ENCODE peak calls at places on chromosomes 2 and 18, in five cellular contexts. F is SK-N-SH, A is suprapubic skin, K is vagina, Y is stomach. B is an unnamed sample.

GRCh38 chr2:160379399-160379798 is 114.2 kb downstream of the RBMS1 start:
- DNase-seq in K (no peak), Y (no peak), A (no peak), F (no peak), B (no peak)

GRCh38 chr2:136116813-136117390 is 1.0 kb downstream of the CXCR4 start:
- DNase-seq in A (no peak), F (peak; percentile 61), Y (peak; percentile 42), K (no peak), B (no peak)

GRCh38 chr18:6414118-6414722 is 491 bp downstream of the L3MBTL4 start:
- DNase-seq in K (no peak), F (peak; percentile 85), A (peak; percentile 84), Y (peak; percentile 84), B (peak; percentile 68)

GRCh38 chr2:151030663-151031230 is 230.9 kb downstream of the RBM43 start:
- DNase-seq in K (no peak), F (no peak), A (no peak), Y (no peak), B (no peak)

GRCh38 chr2:202335791-202336467 is 40.2 kb upstream of the BMPR2 start:
- DNase-seq in Y (no peak), F (no peak), K (no peak), A (no peak), B (no peak)

GRCh38 chr18:13217971-13218375 is 587 bp upstream of the LDLRAD4 start:
- DNase-seq in Y (no peak), K (peak; percentile 84), A (no peak), F (no peak), B (no peak)

GRCh38 chr2:235594041-235594440 is 100.2 kb downstream of the AGAP1 start:
- DNase-seq in F (peak; percentile 61), A (no peak), K (no peak), Y (no peak), B (peak; percentile 46)

GRCh38 chr2:145769053-145769716 is 1249.3 kb upstream of the ZEB2 start:
- DNase-seq in K (no peak), Y (no peak), F (no peak), A (no peak), B (no peak)

GRCh38 chr2:144670080-144670479 is 150.2 kb upstream of the ZEB2 start:
- DNase-seq in F (no peak), A (no peak), Y (no peak), K (no peak), B (no peak)

GRCh38 chr18:80067897-80068296 is 33.7 kb downstream of the RBFA start:
- DNase-seq in K (no peak), F (no peak), Y (no peak), A (no peak), B (no peak)

GRCh38 chr18:36338420-36338933 is 41.0 kb downstream of the FHOD3 start:
- DNase-seq in A (no peak), Y (no peak), F (peak; percentile 39), K (no peak), B (no peak)

GRCh38 chr2:223528036-223528435 is 74.1 kb downstream of the SCG2 start:
- DNase-seq in K (no peak), A (no peak), F (no peak), Y (no peak), B (no peak)

GRCh38 chr18:1017679-1018078 is 113.0 kb downstream of the ADCYAP1 start:
- DNase-seq in K (no peak), F (no peak), A (no peak), Y (no peak), B (no peak)

GRCh38 chr2:50042794-50043193 is 888.5 kb upstream of the FSHR start:
- DNase-seq in A (no peak), Y (no peak), K (no peak), F (no peak), B (no peak)

GRCh38 chr2:10432315-10433181 is 15.6 kb downstream of the ODC1 start:
- DNase-seq in F (peak; percentile 55), A (no peak), Y (peak; percentile 64), K (no peak), B (no peak)

GRCh38 chr2:26344581-26345283 is 1.2 kb upstream of the SELENOI start:
- DNase-seq in F (no peak), K (no peak), A (no peak), Y (no peak), B (peak; percentile 11)

GRCh38 chr2:239533917-239534316 is 133.1 kb upstream of the HDAC4 start:
- DNase-seq in A (no peak), F (no peak), K (no peak), Y (no peak), B (no peak)

GRCh38 chr18:13797157-13797611 is 26.8 kb upstream of the MC5R start:
- DNase-seq in F (no peak), Y (no peak), A (no peak), K (no peak), B (no peak)

GRCh38 chr2:99140860-99141109 is 722 bp upstream of the C2orf15 start:
- DNase-seq in F (no peak), Y (no peak), K (no peak), A (no peak), B (no peak)

GRCh38 chr2:48572797-48573196 is 42.8 kb downstream of the STON1 start:
- DNase-seq in A (no peak), K (peak; percentile 81), Y (no peak), F (peak; percentile 50), B (no peak)

GRCh38 chr2:40213071-40213470 is 238.8 kb downstream of the SLC8A1 start:
- DNase-seq in K (no peak), A (no peak), F (no peak), Y (no peak), B (no peak)

GRCh38 chr18:59505311-59505710 is 146.2 kb upstream of the LMAN1 start:
- DNase-seq in F (no peak), K (no peak), Y (no peak), A (no peak), B (no peak)

GRCh38 chr2:191869781-191870180 is 22.9 kb upstream of the CAVIN2 start:
- DNase-seq in F (no peak), Y (no peak), K (no peak), A (no peak), B (no peak)

GRCh38 chr18:5746844-5747243 is 148.5 kb downstream of the TMEM200C start:
- DNase-seq in F (no peak), Y (no peak), K (no peak), A (no peak), B (no peak)

GRCh38 chr18:68763082-68763481 is 34.8 kb upstream of the CCDC102B start:
- DNase-seq in K (no peak), A (no peak), F (no peak), Y (no peak), B (no peak)

GRCh38 chr2:171272039-171272438 is 111.3 kb upstream of the TLK1 start:
- DNase-seq in K (no peak), F (no peak), A (no peak), Y (peak; percentile 43), B (peak; percentile 77)

GRCh38 chr2:85695691-85696668 is 1.8 kb downstream of the GNLY start:
- DNase-seq in K (no peak), Y (no peak), A (no peak), F (no peak), B (no peak)

GRCh38 chr2:236618370-236618769 is 48.7 kb downstream of the ACKR3 start:
- DNase-seq in F (no peak), K (no peak), A (no peak), Y (no peak), B (no peak)

GRCh38 chr2:67286981-67287759 is 110.0 kb upstream of the ETAA1 start:
- DNase-seq in Y (no peak), A (no peak), K (no peak), F (no peak), B (no peak)

DNA sequence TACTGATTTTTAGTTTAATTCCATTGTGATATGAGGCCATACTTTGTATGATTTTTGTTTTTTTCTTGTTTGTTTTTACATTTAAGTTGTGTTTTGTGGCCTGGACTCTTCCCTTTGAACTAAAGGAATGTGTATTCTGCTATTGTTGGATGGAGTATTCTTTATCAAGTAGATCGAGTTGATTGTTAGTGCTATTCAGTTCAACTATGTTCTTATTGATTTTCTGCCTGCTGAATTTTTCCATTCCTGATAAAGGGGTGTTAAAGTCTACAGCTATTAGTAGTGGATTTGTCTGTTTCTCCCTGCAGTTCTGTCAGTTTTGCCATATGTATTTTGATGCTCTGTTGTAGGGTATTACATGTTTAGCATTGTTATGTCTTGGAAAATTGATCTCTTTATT is 14.5 kb downstream of the RNF144A start:
- DNase-seq in A (no peak), F (no peak), K (no peak), Y (no peak), B (no peak)
- H3K4me1 ChIP-seq in A (peaks cover 3% of the 10 kb centered on the region), F (peaks cover 35% of the 10 kb centered on the region), K (peaks cover 21% of the 10 kb centered on the region), Y (peaks cover 20% of the 10 kb centered on the region), B (peaks cover 4% of the 10 kb centered on the region)

GRCh38 chr2:28737655-28738054 is 14.0 kb upstream of the PPP1CB start:
- DNase-seq in Y (no peak), F (no peak), A (no peak), K (no peak), B (no peak)
- TF ChIP-seq POLR2AphosphoS5 in Y (no peak), F (no peak), A (no peak), K (no peak), B (no peak)

GRCh38 chr18:2897448-2898052 is 50.7 kb downstream of the EMILIN2 start:
- DNase-seq in F (no peak), K (no peak), A (no peak), Y (no peak), B (no peak)

GRCh38 chr18:2897015-2897414 is 50.2 kb downstream of the EMILIN2 start:
- DNase-seq in F (no peak), A (no peak), Y (no peak), K (no peak), B (no peak)

GRCh38 chr18:2900742-2901404 is 54.1 kb downstream of the EMILIN2 start:
- DNase-seq in Y (no peak), F (no peak), K (no peak), A (peak; percentile 45), B (no peak)

GRCh38 chr18:2895391-2895790 is 48.6 kb downstream of the EMILIN2 start:
- DNase-seq in Y (no peak), F (no peak), A (no peak), K (no peak), B (no peak)

GRCh38 chr18:2898131-2898640 is 51.4 kb downstream of the EMILIN2 start:
- DNase-seq in Y (no peak), F (peak; percentile 45), K (no peak), A (no peak), B (no peak)
- H3K4me1 ChIP-seq in Y (peaks cover 4% of the 10 kb centered on the region), F (peaks cover 7% of the 10 kb centered on the region), K (peaks cover 38% of the 10 kb centered on the region), A (peaks cover 22% of the 10 kb centered on the region), B (no peaks in the 10 kb centered on the region)

DNA sequence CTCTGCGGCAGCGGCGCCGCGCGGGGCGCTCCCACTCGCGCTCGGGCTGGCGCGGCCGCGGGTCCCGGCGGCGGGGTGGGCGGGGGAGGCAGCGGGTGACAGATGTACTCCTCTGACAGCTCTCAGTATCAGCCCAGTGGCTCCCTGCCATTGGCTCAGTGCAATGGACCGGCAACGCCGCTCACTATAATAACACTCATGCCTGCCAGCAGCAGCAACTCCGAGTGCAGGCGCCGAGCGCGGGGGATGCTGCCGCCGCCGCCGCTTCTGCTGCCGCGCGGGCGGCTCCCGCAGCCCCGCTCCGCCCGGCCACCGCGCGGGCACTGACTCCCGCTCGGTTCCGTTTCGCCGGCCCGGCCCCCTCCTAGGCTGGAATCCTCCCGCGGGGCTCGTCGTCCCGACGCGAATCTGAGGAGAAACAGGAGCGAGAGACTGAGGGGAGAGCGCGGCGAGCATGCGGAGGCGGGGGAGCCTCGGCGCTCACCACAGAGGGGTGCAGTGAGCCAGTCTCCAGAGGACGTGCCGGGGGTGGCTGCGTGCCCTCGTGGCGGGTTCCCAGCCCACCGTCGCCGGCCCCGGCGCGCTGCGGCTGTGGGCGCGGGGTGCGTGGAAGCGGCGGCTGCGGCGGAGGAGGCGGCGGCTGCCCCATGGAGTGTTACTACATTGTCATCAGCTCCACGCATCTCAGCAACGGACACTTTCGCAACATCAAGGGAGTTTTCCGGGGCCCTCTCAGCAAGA is at the start of gene ZNF804A:
- DNase-seq in Y (peak; percentile 38), A (peak; percentile 79), K (no peak), F (peak; percentile 89), B (no peak)
- TF ChIP-seq POLR2AphosphoS5 in Y (no peak), A (no peak), K (no peak), F (no peak), B (no peak)

B was measured in prostate gland.